ENCODE peak calls at places on chromosomes 5 and 9, in nine cellular contexts. I is testis; B is stomach; Q is brain pericyte; G is astrocyte of the hippocampus; H is endodermal cell; M is left cardiac atrium; L is stimulated activated CD8-positive, alpha-beta memory T cell treated with anti-CD3 and anti-CD28 coated beads, Interleukin-4, amount 100 ng/mL, for 24 hours; Z is H54. A is an unnamed sample.

GRCh38 chr5:42753099-42753498 is 3.5 kb upstream of the CCDC152 start:
- DNase-seq in G (no peak), M (no peak), I (no peak), L (no peak), Z (no peak), B (no peak), Q (no peak), H (no peak), A (no peak)

GRCh38 chr9:21153688-21154608 is 12.3 kb upstream of the IFNW1 start:
- DNase-seq in Q (peak; percentile 5), L (no peak), B (no peak), Z (peak; percentile 12), I (no peak), G (peak; percentile 48), M (peak; percentile 23), H (peak; percentile 67), A (no peak)

GRCh38 chr9:14320272-14321245 is 6.6 kb upstream of the NFIB start:
- DNase-seq in I (no peak), B (peak; percentile 43), Q (no peak), M (peak; percentile 39), H (no peak), G (peak; percentile 84), Z (no peak), L (no peak), A (no peak)

GRCh38 chr5:90015584-90016018 is 394.0 kb downstream of the CETN3 start:
- DNase-seq in L (no peak), M (no peak), Q (no peak), G (peak; percentile 45), H (peak; percentile 49), B (no peak), I (no peak), Z (no peak), A (no peak)

GRCh38 chr9:3457171-3457570 is 68.6 kb downstream of the RFX3 start:
- DNase-seq in B (no peak), L (no peak), G (no peak), Q (no peak), M (no peak), Z (no peak), I (no peak), H (no peak), A (no peak)

GRCh38 chr5:17177491-17178204 is 39.8 kb upstream of the BASP1 start:
- DNase-seq in H (no peak), L (no peak), B (no peak), Q (no peak), G (no peak), M (no peak), Z (no peak), I (no peak), A (no peak)

GRCh38 chr9:110282023-110282766 is 25.9 kb upstream of the TXN start:
- DNase-seq in M (no peak), H (no peak), Q (no peak), L (no peak), B (no peak), I (no peak), Z (no peak), G (peak; percentile 73), A (no peak)

GRCh38 chr9:104911029-104911607 is 16.8 kb downstream of the ABCA1 start:
- DNase-seq in I (no peak), L (no peak), Q (no peak), G (no peak), Z (no peak), H (peak; percentile 30), M (no peak), B (no peak), A (no peak)

GRCh38 chr9:93321220-93321610 is 130.3 kb upstream of the FAM120A start:
- DNase-seq in M (no peak), Q (no peak), I (no peak), B (no peak), Z (no peak), L (no peak), H (no peak), G (no peak), A (no peak)

GRCh38 chr9:120867676-120868338 is 9.2 kb downstream of the PHF19 start:
- DNase-seq in B (no peak), M (no peak), I (no peak), G (no peak), H (no peak), Z (no peak), Q (no peak), L (no peak), A (no peak)

GRCh38 chr5:160363122-160363521 is 7.3 kb downstream of the C1QTNF2 start:
- DNase-seq in Q (no peak), Z (no peak), G (no peak), H (no peak), M (no peak), I (no peak), L (no peak), B (no peak), A (no peak)

GRCh38 chr9:98410185-98410697 is 154.8 kb upstream of the TBC1D2 start:
- DNase-seq in G (peak; percentile 80), M (no peak), L (no peak), B (no peak), I (peak; percentile 33), H (peak; percentile 89), Q (no peak), Z (peak; percentile 28), A (no peak)

GRCh38 chr5:160545832-160546231 is 124.2 kb downstream of the PTTG1 start:
- DNase-seq in Q (no peak), G (no peak), H (peak; percentile 5), M (no peak), I (no peak), L (no peak), Z (no peak), B (no peak), A (no peak)

GRCh38 chr5:80707645-80708044 is 52.9 kb upstream of the DHFR start:
- DNase-seq in Q (no peak), L (no peak), B (no peak), Z (no peak), M (no peak), I (no peak), H (no peak), G (no peak), A (no peak)

GRCh38 chr9:23412458-23412857 is 413.6 kb downstream of the ELAVL2 start:
- DNase-seq in G (no peak), H (no peak), M (no peak), L (no peak), B (no peak), Q (no peak), Z (no peak), I (no peak), A (no peak)

GRCh38 chr5:18305288-18305899 is 671.1 kb downstream of the TAF11L14 start:
- DNase-seq in Q (peak; percentile 15), I (peak; percentile 22), H (peak; percentile 64), M (no peak), L (no peak), Z (peak; percentile 43), B (no peak), G (peak; percentile 55), A (no peak)

GRCh38 chr5:136038635-136039034 is 9.8 kb downstream of the TGFBI start:
- DNase-seq in M (no peak), H (no peak), B (no peak), L (no peak), I (no peak), Q (no peak), Z (no peak), G (peak; percentile 66), A (no peak)

A was measured in keratinocyte.